ENCODE peak calls at places on chromosomes 4 and X, in seven cellular contexts. One of them, this sample, is unnamed.

GRCh38 chrX:101117701-101118100 is 19.7 kb downstream of the CENPI start:
- DNase-seq in coronary artery: no peak
- DNase-seq in NCI-H1417: no peak
- DNase-seq in NCI-H345: no peak
- DNase-seq in T-helper 9 cell: no peak
- DNase-seq in HS-5: no peak
- DNase-seq in AG10803: peak
- DNase-seq in this sample: no peak

GRCh38 chrX:74119016-74119910 is 184.7 kb upstream of the ZCCHC13 start:
- DNase-seq in coronary artery: no peak
- DNase-seq in NCI-H1417: no peak
- DNase-seq in NCI-H345: no peak
- DNase-seq in T-helper 9 cell: no peak
- DNase-seq in HS-5: peak
- DNase-seq in AG10803: peak
- DNase-seq in this sample: no peak

GRCh38 chrX:13843150-13843721 is 26.3 kb upstream of the GPM6B start:
- DNase-seq in coronary artery: no peak
- DNase-seq in NCI-H1417: no peak
- DNase-seq in NCI-H345: no peak
- DNase-seq in T-helper 9 cell: no peak
- DNase-seq in HS-5: no peak
- DNase-seq in AG10803: no peak
- DNase-seq in this sample: no peak

GRCh38 chr4:1666391-1666790 is 17.7 kb downstream of the FAM53A start:
- DNase-seq in coronary artery: no peak
- DNase-seq in NCI-H1417: no peak
- DNase-seq in NCI-H345: no peak
- DNase-seq in T-helper 9 cell: no peak
- DNase-seq in HS-5: no peak
- DNase-seq in AG10803: no peak
- DNase-seq in this sample: no peak

GRCh38 chrX:51931761-51932160 is 38.3 kb downstream of the MAGED1 start:
- DNase-seq in coronary artery: no peak
- DNase-seq in NCI-H1417: no peak
- DNase-seq in NCI-H345: no peak
- DNase-seq in T-helper 9 cell: no peak
- DNase-seq in HS-5: no peak
- DNase-seq in AG10803: peak
- DNase-seq in this sample: no peak

GRCh38 chr4:83282049-83282535 is 2.5 kb downstream of the COQ2 start:
- DNase-seq in coronary artery: no peak
- DNase-seq in NCI-H1417: peak
- DNase-seq in NCI-H345: peak
- DNase-seq in T-helper 9 cell: peak
- DNase-seq in HS-5: no peak
- DNase-seq in AG10803: peak
- DNase-seq in this sample: peak

GRCh38 chr4:10013722-10014121 is 7.6 kb downstream of the SLC2A9 start:
- DNase-seq in coronary artery: no peak
- DNase-seq in NCI-H1417: peak
- DNase-seq in NCI-H345: peak
- DNase-seq in T-helper 9 cell: no peak
- DNase-seq in HS-5: no peak
- DNase-seq in AG10803: peak
- DNase-seq in this sample: peak

GRCh38 chrX:38277802-38278201 is 49.5 kb downstream of the RPGR start:
- DNase-seq in coronary artery: no peak
- DNase-seq in NCI-H1417: no peak
- DNase-seq in NCI-H345: no peak
- DNase-seq in T-helper 9 cell: no peak
- DNase-seq in HS-5: no peak
- DNase-seq in AG10803: no peak
- DNase-seq in this sample: no peak

GRCh38 chr4:136526517-136526916 is 1005.8 kb downstream of the PCDH18 start:
- DNase-seq in coronary artery: no peak
- DNase-seq in NCI-H1417: no peak
- DNase-seq in NCI-H345: no peak
- DNase-seq in T-helper 9 cell: no peak
- DNase-seq in HS-5: no peak
- DNase-seq in AG10803: no peak
- DNase-seq in this sample: no peak

GRCh38 chr4:42655921-42656735 is 777 bp downstream of the ATP8A1 start:
- DNase-seq in coronary artery: peak
- DNase-seq in NCI-H1417: peak
- DNase-seq in NCI-H345: peak
- DNase-seq in T-helper 9 cell: peak
- DNase-seq in HS-5: no peak
- DNase-seq in AG10803: no peak
- DNase-seq in this sample: no peak

GRCh38 chrX:47664737-47665136 is 5.8 kb upstream of the UXT start:
- DNase-seq in coronary artery: no peak
- DNase-seq in NCI-H1417: no peak
- DNase-seq in NCI-H345: no peak
- DNase-seq in T-helper 9 cell: no peak
- DNase-seq in HS-5: no peak
- DNase-seq in AG10803: no peak
- DNase-seq in this sample: no peak

GRCh38 chrX:50704360-50704759 is 109.6 kb downstream of the SHROOM4 start:
- DNase-seq in coronary artery: no peak
- DNase-seq in NCI-H1417: no peak
- DNase-seq in NCI-H345: no peak
- DNase-seq in T-helper 9 cell: no peak
- DNase-seq in HS-5: no peak
- DNase-seq in AG10803: peak
- DNase-seq in this sample: no peak

GRCh38 chr4:19729873-19730735 is 521.6 kb upstream of the SLIT2 start:
- DNase-seq in coronary artery: no peak
- DNase-seq in NCI-H1417: no peak
- DNase-seq in NCI-H345: no peak
- DNase-seq in T-helper 9 cell: no peak
- DNase-seq in HS-5: no peak
- DNase-seq in AG10803: peak
- DNase-seq in this sample: no peak

GRCh38 chrX:123665197-123665596 is 67.7 kb downstream of the THOC2 start:
- DNase-seq in coronary artery: no peak
- DNase-seq in NCI-H1417: peak
- DNase-seq in NCI-H345: no peak
- DNase-seq in T-helper 9 cell: no peak
- DNase-seq in HS-5: no peak
- DNase-seq in AG10803: no peak
- DNase-seq in this sample: no peak

GRCh38 chr4:184337907-184338306 is 120.2 kb upstream of the ENPP6 start:
- DNase-seq in coronary artery: no peak
- DNase-seq in NCI-H1417: no peak
- DNase-seq in NCI-H345: no peak
- DNase-seq in T-helper 9 cell: no peak
- DNase-seq in HS-5: no peak
- DNase-seq in AG10803: no peak
- DNase-seq in this sample: no peak

GRCh38 chr4:74665346-74665745 is 129.0 kb downstream of the BTC start:
- DNase-seq in coronary artery: no peak
- DNase-seq in NCI-H1417: no peak
- DNase-seq in NCI-H345: no peak
- DNase-seq in T-helper 9 cell: no peak
- DNase-seq in HS-5: no peak
- DNase-seq in AG10803: no peak
- DNase-seq in this sample: no peak

GRCh38 chrX:25524150-25524549 is 508.4 kb upstream of the ARX start:
- DNase-seq in coronary artery: no peak
- DNase-seq in NCI-H1417: peak
- DNase-seq in NCI-H345: no peak
- DNase-seq in T-helper 9 cell: no peak
- DNase-seq in HS-5: no peak
- DNase-seq in AG10803: peak
- DNase-seq in this sample: no peak

GRCh38 chr4:175671491-175671934 is 140.6 kb downstream of the GPM6A start:
- DNase-seq in coronary artery: no peak
- DNase-seq in NCI-H1417: no peak
- DNase-seq in NCI-H345: peak
- DNase-seq in T-helper 9 cell: no peak
- DNase-seq in HS-5: no peak
- DNase-seq in AG10803: no peak
- DNase-seq in this sample: no peak

GRCh38 chr4:94455081-94455480 is 3.3 kb downstream of the PDLIM5 start:
- DNase-seq in coronary artery: peak
- DNase-seq in NCI-H1417: no peak
- DNase-seq in NCI-H345: no peak
- DNase-seq in T-helper 9 cell: no peak
- DNase-seq in HS-5: no peak
- DNase-seq in AG10803: peak
- DNase-seq in this sample: no peak

GRCh38 chrX:104166735-104167436 is 633 bp downstream of the FAM199X start:
- DNase-seq in coronary artery: no peak
- DNase-seq in NCI-H1417: no peak
- DNase-seq in NCI-H345: no peak
- DNase-seq in T-helper 9 cell: no peak
- DNase-seq in HS-5: no peak
- DNase-seq in AG10803: no peak
- DNase-seq in this sample: no peak

GRCh38 chr4:11397146-11397545 is 31.5 kb downstream of the HS3ST1 start:
- DNase-seq in coronary artery: no peak
- DNase-seq in NCI-H1417: no peak
- DNase-seq in NCI-H345: no peak
- DNase-seq in T-helper 9 cell: no peak
- DNase-seq in HS-5: no peak
- DNase-seq in AG10803: no peak
- DNase-seq in this sample: no peak

GRCh38 chr4:10781805-10782204 is 97.2 kb upstream of the CLNK start:
- DNase-seq in coronary artery: no peak
- DNase-seq in NCI-H1417: no peak
- DNase-seq in NCI-H345: no peak
- DNase-seq in T-helper 9 cell: no peak
- DNase-seq in HS-5: no peak
- DNase-seq in AG10803: no peak
- DNase-seq in this sample: no peak

GRCh38 chr4:41321216-41321945 is 64.7 kb downstream of the UCHL1 start:
- DNase-seq in coronary artery: no peak
- DNase-seq in NCI-H1417: no peak
- DNase-seq in NCI-H345: no peak
- DNase-seq in T-helper 9 cell: no peak
- DNase-seq in HS-5: no peak
- DNase-seq in AG10803: no peak
- DNase-seq in this sample: no peak

GRCh38 chr4:104879367-104879766 is 267.3 kb upstream of the TET2 start:
- DNase-seq in coronary artery: no peak
- DNase-seq in NCI-H1417: no peak
- DNase-seq in NCI-H345: no peak
- DNase-seq in T-helper 9 cell: no peak
- DNase-seq in HS-5: no peak
- DNase-seq in AG10803: no peak
- DNase-seq in this sample: no peak

GRCh38 chr4:77538574-77539157 is 67.0 kb upstream of the CXCL13 start:
- DNase-seq in coronary artery: no peak
- DNase-seq in NCI-H1417: no peak
- DNase-seq in NCI-H345: no peak
- DNase-seq in T-helper 9 cell: no peak
- DNase-seq in HS-5: no peak
- DNase-seq in AG10803: no peak
- DNase-seq in this sample: peak

GRCh38 chr4:177283167-177283566 is 26.5 kb upstream of the NEIL3 start:
- DNase-seq in coronary artery: no peak
- DNase-seq in NCI-H1417: no peak
- DNase-seq in NCI-H345: no peak
- DNase-seq in T-helper 9 cell: no peak
- DNase-seq in HS-5: no peak
- DNase-seq in AG10803: peak
- DNase-seq in this sample: no peak

GRCh38 chr4:8703857-8704495 is 111.4 kb downstream of the CPZ start:
- DNase-seq in coronary artery: no peak
- DNase-seq in NCI-H1417: no peak
- DNase-seq in NCI-H345: no peak
- DNase-seq in T-helper 9 cell: no peak
- DNase-seq in HS-5: no peak
- DNase-seq in AG10803: no peak
- DNase-seq in this sample: no peak

GRCh38 chr4:107734120-107734519 is 14.1 kb upstream of the PAPSS1 start:
- DNase-seq in coronary artery: no peak
- DNase-seq in NCI-H1417: peak
- DNase-seq in NCI-H345: no peak
- DNase-seq in T-helper 9 cell: no peak
- DNase-seq in HS-5: no peak
- DNase-seq in AG10803: no peak
- DNase-seq in this sample: peak

GRCh38 chr4:66059131-66059530 is 388.8 kb upstream of the EPHA5 start:
- DNase-seq in coronary artery: no peak
- DNase-seq in NCI-H1417: no peak
- DNase-seq in NCI-H345: no peak
- DNase-seq in T-helper 9 cell: no peak
- DNase-seq in HS-5: no peak
- DNase-seq in AG10803: no peak
- DNase-seq in this sample: no peak

GRCh38 chrX:131607796-131608369 is 64.0 kb downstream of the OR13H1 start:
- DNase-seq in coronary artery: no peak
- DNase-seq in NCI-H1417: no peak
- DNase-seq in NCI-H345: no peak
- DNase-seq in T-helper 9 cell: no peak
- DNase-seq in HS-5: no peak
- DNase-seq in AG10803: no peak
- DNase-seq in this sample: no peak

GRCh38 chr4:24872720-24873119 is 40.1 kb downstream of the CCDC149 start:
- DNase-seq in coronary artery: no peak
- DNase-seq in NCI-H1417: no peak
- DNase-seq in NCI-H345: no peak
- DNase-seq in T-helper 9 cell: no peak
- DNase-seq in HS-5: no peak
- DNase-seq in AG10803: no peak
- DNase-seq in this sample: no peak

GRCh38 chrX:44748014-44748413 is 95.8 kb upstream of the DUSP21 start:
- DNase-seq in coronary artery: no peak
- DNase-seq in NCI-H1417: no peak
- DNase-seq in NCI-H345: no peak
- DNase-seq in T-helper 9 cell: no peak
- DNase-seq in HS-5: peak
- DNase-seq in AG10803: peak
- DNase-seq in this sample: no peak

GRCh38 chrX:25011589-25012432 is 4.0 kb downstream of the ARX start:
- DNase-seq in coronary artery: no peak
- DNase-seq in NCI-H1417: no peak
- DNase-seq in NCI-H345: no peak
- DNase-seq in T-helper 9 cell: no peak
- DNase-seq in HS-5: no peak
- DNase-seq in AG10803: no peak
- DNase-seq in this sample: no peak

GRCh38 chr4:56958111-56958517 is 19.3 kb downstream of the NOA1 start:
- DNase-seq in coronary artery: peak
- DNase-seq in NCI-H1417: no peak
- DNase-seq in NCI-H345: peak
- DNase-seq in T-helper 9 cell: no peak
- DNase-seq in HS-5: peak
- DNase-seq in AG10803: peak
- DNase-seq in this sample: peak

GRCh38 chr4:42625366-42625765 is 31.5 kb downstream of the ATP8A1 start:
- DNase-seq in coronary artery: no peak
- DNase-seq in NCI-H1417: no peak
- DNase-seq in NCI-H345: no peak
- DNase-seq in T-helper 9 cell: no peak
- DNase-seq in HS-5: no peak
- DNase-seq in AG10803: no peak
- DNase-seq in this sample: no peak